ENCODE peak calls at places on chromosomes 11 and 22, in eight cellular contexts. One of them, this sample, is unnamed.

GRCh38 chr11:68962527-68963250 is 18.1 kb downstream of the MRGPRD start:
- DNase-seq in EL: no peak
- DNase-seq in GM03348: no peak
- DNase-seq in T-helper 9 cell: peak; percentile 36
- DNase-seq in amniotic stem cell: no peak
- DNase-seq in effector memory CD8-positive, alpha-beta T cell: peak; percentile 11
- DNase-seq in RWPE1: no peak
- DNase-seq in stimulated activated CD4-positive, alpha-beta T cell treated with anti-CD3 and anti-CD28 coated beads, Interleukin-12 subunit alpha, Interleukin-12 subunit beta, amount 100 ng/mL, for 48 hours: no peak
- DNase-seq in this sample: peak; percentile 37

GRCh38 chr11:126039485-126040271 is 23.0 kb downstream of the CDON start:
- DNase-seq in EL: no peak
- DNase-seq in GM03348: no peak
- DNase-seq in T-helper 9 cell: no peak
- DNase-seq in amniotic stem cell: no peak
- DNase-seq in effector memory CD8-positive, alpha-beta T cell: no peak
- DNase-seq in RWPE1: peak; percentile 14
- DNase-seq in stimulated activated CD4-positive, alpha-beta T cell treated with anti-CD3 and anti-CD28 coated beads, Interleukin-12 subunit alpha, Interleukin-12 subunit beta, amount 100 ng/mL, for 48 hours: no peak
- DNase-seq in this sample: no peak

GRCh38 chr22:42459273-42460040 is 27.3 kb upstream of the NFAM1 start:
- DNase-seq in EL: no peak
- DNase-seq in GM03348: no peak
- DNase-seq in T-helper 9 cell: no peak
- DNase-seq in amniotic stem cell: no peak
- DNase-seq in effector memory CD8-positive, alpha-beta T cell: no peak
- DNase-seq in RWPE1: no peak
- DNase-seq in stimulated activated CD4-positive, alpha-beta T cell treated with anti-CD3 and anti-CD28 coated beads, Interleukin-12 subunit alpha, Interleukin-12 subunit beta, amount 100 ng/mL, for 48 hours: no peak
- DNase-seq in this sample: no peak

GRCh38 chr11:44708523-44709280 is 18.1 kb upstream of the TSPAN18 start:
- DNase-seq in EL: no peak
- DNase-seq in GM03348: no peak
- DNase-seq in T-helper 9 cell: no peak
- DNase-seq in amniotic stem cell: no peak
- DNase-seq in effector memory CD8-positive, alpha-beta T cell: no peak
- DNase-seq in RWPE1: no peak
- DNase-seq in stimulated activated CD4-positive, alpha-beta T cell treated with anti-CD3 and anti-CD28 coated beads, Interleukin-12 subunit alpha, Interleukin-12 subunit beta, amount 100 ng/mL, for 48 hours: no peak
- DNase-seq in this sample: no peak

GRCh38 chr11:69360606-69361005 is 66.7 kb downstream of the MYEOV start:
- DNase-seq in EL: no peak
- DNase-seq in GM03348: no peak
- DNase-seq in T-helper 9 cell: no peak
- DNase-seq in amniotic stem cell: no peak
- DNase-seq in effector memory CD8-positive, alpha-beta T cell: no peak
- DNase-seq in RWPE1: no peak
- DNase-seq in stimulated activated CD4-positive, alpha-beta T cell treated with anti-CD3 and anti-CD28 coated beads, Interleukin-12 subunit alpha, Interleukin-12 subunit beta, amount 100 ng/mL, for 48 hours: no peak
- DNase-seq in this sample: no peak

GRCh38 chr22:29311468-29312217 is 3.9 kb downstream of the RASL10A start:
- DNase-seq in EL: no peak
- DNase-seq in GM03348: peak; percentile 27
- DNase-seq in T-helper 9 cell: no peak
- DNase-seq in amniotic stem cell: no peak
- DNase-seq in effector memory CD8-positive, alpha-beta T cell: no peak
- DNase-seq in RWPE1: no peak
- DNase-seq in stimulated activated CD4-positive, alpha-beta T cell treated with anti-CD3 and anti-CD28 coated beads, Interleukin-12 subunit alpha, Interleukin-12 subunit beta, amount 100 ng/mL, for 48 hours: no peak
- DNase-seq in this sample: no peak

GRCh38 chr22:24474221-24474620 is 20.9 kb upstream of the UPB1 start:
- DNase-seq in EL: peak; percentile 96
- DNase-seq in GM03348: peak; percentile 87
- DNase-seq in T-helper 9 cell: no peak
- DNase-seq in amniotic stem cell: peak; percentile 60
- DNase-seq in effector memory CD8-positive, alpha-beta T cell: no peak
- DNase-seq in RWPE1: peak; percentile 46
- DNase-seq in stimulated activated CD4-positive, alpha-beta T cell treated with anti-CD3 and anti-CD28 coated beads, Interleukin-12 subunit alpha, Interleukin-12 subunit beta, amount 100 ng/mL, for 48 hours: no peak
- DNase-seq in this sample: peak; percentile 49

GRCh38 chr11:115409691-115410220 is 94.5 kb downstream of the CADM1 start:
- DNase-seq in EL: no peak
- DNase-seq in GM03348: no peak
- DNase-seq in T-helper 9 cell: no peak
- DNase-seq in amniotic stem cell: no peak
- DNase-seq in effector memory CD8-positive, alpha-beta T cell: no peak
- DNase-seq in RWPE1: no peak
- DNase-seq in stimulated activated CD4-positive, alpha-beta T cell treated with anti-CD3 and anti-CD28 coated beads, Interleukin-12 subunit alpha, Interleukin-12 subunit beta, amount 100 ng/mL, for 48 hours: no peak
- DNase-seq in this sample: no peak

GRCh38 chr11:111177037-111177988 is 68.2 kb upstream of the POU2AF2 start:
- DNase-seq in EL: no peak
- DNase-seq in GM03348: no peak
- DNase-seq in T-helper 9 cell: no peak
- DNase-seq in amniotic stem cell: no peak
- DNase-seq in effector memory CD8-positive, alpha-beta T cell: no peak
- DNase-seq in RWPE1: no peak
- DNase-seq in stimulated activated CD4-positive, alpha-beta T cell treated with anti-CD3 and anti-CD28 coated beads, Interleukin-12 subunit alpha, Interleukin-12 subunit beta, amount 100 ng/mL, for 48 hours: no peak
- DNase-seq in this sample: no peak

GRCh38 chr22:36162127-36163034 is 1.8 kb upstream of the APOL3 start:
- DNase-seq in EL: no peak
- DNase-seq in GM03348: no peak
- DNase-seq in T-helper 9 cell: peak; percentile 38
- DNase-seq in amniotic stem cell: no peak
- DNase-seq in effector memory CD8-positive, alpha-beta T cell: peak; percentile 57
- DNase-seq in RWPE1: no peak
- DNase-seq in stimulated activated CD4-positive, alpha-beta T cell treated with anti-CD3 and anti-CD28 coated beads, Interleukin-12 subunit alpha, Interleukin-12 subunit beta, amount 100 ng/mL, for 48 hours: no peak
- DNase-seq in this sample: no peak

GRCh38 chr11:129973809-129974208 is 28.8 kb downstream of the PRDM10 start:
- DNase-seq in EL: no peak
- DNase-seq in GM03348: no peak
- DNase-seq in T-helper 9 cell: no peak
- DNase-seq in amniotic stem cell: no peak
- DNase-seq in effector memory CD8-positive, alpha-beta T cell: no peak
- DNase-seq in RWPE1: no peak
- DNase-seq in stimulated activated CD4-positive, alpha-beta T cell treated with anti-CD3 and anti-CD28 coated beads, Interleukin-12 subunit alpha, Interleukin-12 subunit beta, amount 100 ng/mL, for 48 hours: no peak
- DNase-seq in this sample: no peak

GRCh38 chr11:71268706-71269321 is 16.4 kb upstream of the SHANK2 start:
- DNase-seq in EL: no peak
- DNase-seq in GM03348: no peak
- DNase-seq in T-helper 9 cell: no peak
- DNase-seq in amniotic stem cell: no peak
- DNase-seq in effector memory CD8-positive, alpha-beta T cell: no peak
- DNase-seq in RWPE1: no peak
- DNase-seq in stimulated activated CD4-positive, alpha-beta T cell treated with anti-CD3 and anti-CD28 coated beads, Interleukin-12 subunit alpha, Interleukin-12 subunit beta, amount 100 ng/mL, for 48 hours: no peak
- DNase-seq in this sample: no peak

GRCh38 chr22:50192056-50192824 is 6.5 kb downstream of the TRABD start:
- DNase-seq in EL: no peak
- DNase-seq in GM03348: no peak
- DNase-seq in T-helper 9 cell: no peak
- DNase-seq in amniotic stem cell: no peak
- DNase-seq in effector memory CD8-positive, alpha-beta T cell: no peak
- DNase-seq in RWPE1: no peak
- DNase-seq in stimulated activated CD4-positive, alpha-beta T cell treated with anti-CD3 and anti-CD28 coated beads, Interleukin-12 subunit alpha, Interleukin-12 subunit beta, amount 100 ng/mL, for 48 hours: no peak
- DNase-seq in this sample: no peak

GRCh38 chr22:50199251-50199721 is 1.5 kb upstream of the SELENOO start:
- DNase-seq in EL: no peak
- DNase-seq in GM03348: no peak
- DNase-seq in T-helper 9 cell: no peak
- DNase-seq in amniotic stem cell: no peak
- DNase-seq in effector memory CD8-positive, alpha-beta T cell: no peak
- DNase-seq in RWPE1: no peak
- DNase-seq in stimulated activated CD4-positive, alpha-beta T cell treated with anti-CD3 and anti-CD28 coated beads, Interleukin-12 subunit alpha, Interleukin-12 subunit beta, amount 100 ng/mL, for 48 hours: no peak
- DNase-seq in this sample: no peak

GRCh38 chr11:134761361-134761760 is 349.3 kb upstream of the B3GAT1 start:
- DNase-seq in EL: no peak
- DNase-seq in GM03348: no peak
- DNase-seq in T-helper 9 cell: no peak
- DNase-seq in amniotic stem cell: no peak
- DNase-seq in effector memory CD8-positive, alpha-beta T cell: no peak
- DNase-seq in RWPE1: no peak
- DNase-seq in stimulated activated CD4-positive, alpha-beta T cell treated with anti-CD3 and anti-CD28 coated beads, Interleukin-12 subunit alpha, Interleukin-12 subunit beta, amount 100 ng/mL, for 48 hours: no peak
- DNase-seq in this sample: no peak

GRCh38 chr11:57213282-57214086 is 23.6 kb downstream of the APLNR start:
- DNase-seq in EL: no peak
- DNase-seq in GM03348: peak; percentile 42
- DNase-seq in T-helper 9 cell: no peak
- DNase-seq in amniotic stem cell: no peak
- DNase-seq in effector memory CD8-positive, alpha-beta T cell: no peak
- DNase-seq in RWPE1: no peak
- DNase-seq in stimulated activated CD4-positive, alpha-beta T cell treated with anti-CD3 and anti-CD28 coated beads, Interleukin-12 subunit alpha, Interleukin-12 subunit beta, amount 100 ng/mL, for 48 hours: no peak
- DNase-seq in this sample: no peak

GRCh38 chr22:40210814-40211213 is 33.1 kb downstream of the TNRC6B start:
- DNase-seq in EL: no peak
- DNase-seq in GM03348: no peak
- DNase-seq in T-helper 9 cell: no peak
- DNase-seq in amniotic stem cell: no peak
- DNase-seq in effector memory CD8-positive, alpha-beta T cell: no peak
- DNase-seq in RWPE1: no peak
- DNase-seq in stimulated activated CD4-positive, alpha-beta T cell treated with anti-CD3 and anti-CD28 coated beads, Interleukin-12 subunit alpha, Interleukin-12 subunit beta, amount 100 ng/mL, for 48 hours: no peak
- DNase-seq in this sample: no peak

GRCh38 chr11:97614571-97614970 is 1224.8 kb downstream of the JRKL start:
- DNase-seq in EL: no peak
- DNase-seq in GM03348: no peak
- DNase-seq in T-helper 9 cell: no peak
- DNase-seq in amniotic stem cell: peak; percentile 38
- DNase-seq in effector memory CD8-positive, alpha-beta T cell: no peak
- DNase-seq in RWPE1: no peak
- DNase-seq in stimulated activated CD4-positive, alpha-beta T cell treated with anti-CD3 and anti-CD28 coated beads, Interleukin-12 subunit alpha, Interleukin-12 subunit beta, amount 100 ng/mL, for 48 hours: no peak
- DNase-seq in this sample: no peak

GRCh38 chr22:48907591-48907990 is 920.1 kb downstream of the BRD1 start:
- DNase-seq in EL: no peak
- DNase-seq in GM03348: no peak
- DNase-seq in T-helper 9 cell: no peak
- DNase-seq in amniotic stem cell: no peak
- DNase-seq in effector memory CD8-positive, alpha-beta T cell: no peak
- DNase-seq in RWPE1: no peak
- DNase-seq in stimulated activated CD4-positive, alpha-beta T cell treated with anti-CD3 and anti-CD28 coated beads, Interleukin-12 subunit alpha, Interleukin-12 subunit beta, amount 100 ng/mL, for 48 hours: no peak
- DNase-seq in this sample: no peak

GRCh38 chr11:106331163-106331562 is 253.7 kb downstream of the AASDHPPT start:
- DNase-seq in EL: peak; percentile 43
- DNase-seq in GM03348: peak; percentile 26
- DNase-seq in T-helper 9 cell: no peak
- DNase-seq in amniotic stem cell: no peak
- DNase-seq in effector memory CD8-positive, alpha-beta T cell: no peak
- DNase-seq in RWPE1: no peak
- DNase-seq in stimulated activated CD4-positive, alpha-beta T cell treated with anti-CD3 and anti-CD28 coated beads, Interleukin-12 subunit alpha, Interleukin-12 subunit beta, amount 100 ng/mL, for 48 hours: no peak
- DNase-seq in this sample: no peak

GRCh38 chr22:39300198-39300830 is 19.1 kb downstream of the RPL3 start:
- DNase-seq in EL: peak; percentile 43
- DNase-seq in GM03348: no peak
- DNase-seq in T-helper 9 cell: no peak
- DNase-seq in amniotic stem cell: no peak
- DNase-seq in effector memory CD8-positive, alpha-beta T cell: no peak
- DNase-seq in RWPE1: no peak
- DNase-seq in stimulated activated CD4-positive, alpha-beta T cell treated with anti-CD3 and anti-CD28 coated beads, Interleukin-12 subunit alpha, Interleukin-12 subunit beta, amount 100 ng/mL, for 48 hours: no peak
- DNase-seq in this sample: no peak

GRCh38 chr11:16912607-16913006 is 101.6 kb downstream of the PLEKHA7 start:
- DNase-seq in EL: no peak
- DNase-seq in GM03348: no peak
- DNase-seq in T-helper 9 cell: no peak
- DNase-seq in amniotic stem cell: no peak
- DNase-seq in effector memory CD8-positive, alpha-beta T cell: no peak
- DNase-seq in RWPE1: no peak
- DNase-seq in stimulated activated CD4-positive, alpha-beta T cell treated with anti-CD3 and anti-CD28 coated beads, Interleukin-12 subunit alpha, Interleukin-12 subunit beta, amount 100 ng/mL, for 48 hours: no peak
- DNase-seq in this sample: no peak

GRCh38 chr11:46686886-46687810 is 13.3 kb downstream of the ARHGAP1 start:
- DNase-seq in EL: peak; percentile 44
- DNase-seq in GM03348: peak; percentile 71
- DNase-seq in T-helper 9 cell: no peak
- DNase-seq in amniotic stem cell: no peak
- DNase-seq in effector memory CD8-positive, alpha-beta T cell: no peak
- DNase-seq in RWPE1: peak; percentile 84
- DNase-seq in stimulated activated CD4-positive, alpha-beta T cell treated with anti-CD3 and anti-CD28 coated beads, Interleukin-12 subunit alpha, Interleukin-12 subunit beta, amount 100 ng/mL, for 48 hours: no peak
- DNase-seq in this sample: peak; percentile 82

GRCh38 chr11:10680956-10681487 is 12.5 kb downstream of the IRAG1 start:
- DNase-seq in EL: peak; percentile 68
- DNase-seq in GM03348: no peak
- DNase-seq in T-helper 9 cell: no peak
- DNase-seq in amniotic stem cell: no peak
- DNase-seq in effector memory CD8-positive, alpha-beta T cell: no peak
- DNase-seq in RWPE1: no peak
- DNase-seq in stimulated activated CD4-positive, alpha-beta T cell treated with anti-CD3 and anti-CD28 coated beads, Interleukin-12 subunit alpha, Interleukin-12 subunit beta, amount 100 ng/mL, for 48 hours: no peak
- DNase-seq in this sample: no peak

GRCh38 chr11:118785362-118785761 is 5.6 kb downstream of the DDX6 start:
- DNase-seq in EL: peak; percentile 65
- DNase-seq in GM03348: no peak
- DNase-seq in T-helper 9 cell: no peak
- DNase-seq in amniotic stem cell: no peak
- DNase-seq in effector memory CD8-positive, alpha-beta T cell: no peak
- DNase-seq in RWPE1: no peak
- DNase-seq in stimulated activated CD4-positive, alpha-beta T cell treated with anti-CD3 and anti-CD28 coated beads, Interleukin-12 subunit alpha, Interleukin-12 subunit beta, amount 100 ng/mL, for 48 hours: no peak
- DNase-seq in this sample: no peak

GRCh38 chr11:122215244-122215992 is 99.4 kb upstream of the BLID start:
- DNase-seq in EL: peak; percentile 97
- DNase-seq in GM03348: peak; percentile 92
- DNase-seq in T-helper 9 cell: no peak
- DNase-seq in amniotic stem cell: peak; percentile 86
- DNase-seq in effector memory CD8-positive, alpha-beta T cell: no peak
- DNase-seq in RWPE1: peak; percentile 69
- DNase-seq in stimulated activated CD4-positive, alpha-beta T cell treated with anti-CD3 and anti-CD28 coated beads, Interleukin-12 subunit alpha, Interleukin-12 subunit beta, amount 100 ng/mL, for 48 hours: no peak
- DNase-seq in this sample: no peak

GRCh38 chr22:20508815-20509271 is 1.4 kb downstream of the MED15 start:
- DNase-seq in EL: peak; percentile 24
- DNase-seq in GM03348: no peak
- DNase-seq in T-helper 9 cell: no peak
- DNase-seq in amniotic stem cell: no peak
- DNase-seq in effector memory CD8-positive, alpha-beta T cell: no peak
- DNase-seq in RWPE1: no peak
- DNase-seq in stimulated activated CD4-positive, alpha-beta T cell treated with anti-CD3 and anti-CD28 coated beads, Interleukin-12 subunit alpha, Interleukin-12 subunit beta, amount 100 ng/mL, for 48 hours: no peak
- DNase-seq in this sample: no peak

GRCh38 chr11:119727523-119728081 is 1.4 kb downstream of the NECTIN1 start:
- DNase-seq in EL: no peak
- DNase-seq in GM03348: peak; percentile 56
- DNase-seq in T-helper 9 cell: no peak
- DNase-seq in amniotic stem cell: no peak
- DNase-seq in effector memory CD8-positive, alpha-beta T cell: peak; percentile 18
- DNase-seq in RWPE1: no peak
- DNase-seq in stimulated activated CD4-positive, alpha-beta T cell treated with anti-CD3 and anti-CD28 coated beads, Interleukin-12 subunit alpha, Interleukin-12 subunit beta, amount 100 ng/mL, for 48 hours: no peak
- DNase-seq in this sample: no peak

GRCh38 chr22:46140989-46141928 is 9.1 kb upstream of the PPARA start:
- DNase-seq in EL: no peak
- DNase-seq in GM03348: no peak
- DNase-seq in T-helper 9 cell: no peak
- DNase-seq in amniotic stem cell: no peak
- DNase-seq in effector memory CD8-positive, alpha-beta T cell: no peak
- DNase-seq in RWPE1: no peak
- DNase-seq in stimulated activated CD4-positive, alpha-beta T cell treated with anti-CD3 and anti-CD28 coated beads, Interleukin-12 subunit alpha, Interleukin-12 subunit beta, amount 100 ng/mL, for 48 hours: no peak
- DNase-seq in this sample: no peak

GRCh38 chr22:20299736-20300136 is 20.1 kb downstream of the DGCR6L start:
- DNase-seq in EL: no peak
- DNase-seq in GM03348: no peak
- DNase-seq in T-helper 9 cell: no peak
- DNase-seq in amniotic stem cell: no peak
- DNase-seq in effector memory CD8-positive, alpha-beta T cell: no peak
- DNase-seq in RWPE1: no peak
- DNase-seq in stimulated activated CD4-positive, alpha-beta T cell treated with anti-CD3 and anti-CD28 coated beads, Interleukin-12 subunit alpha, Interleukin-12 subunit beta, amount 100 ng/mL, for 48 hours: no peak
- DNase-seq in this sample: no peak

GRCh38 chr11:123797065-123797940 is 8.8 kb downstream of the OR6M1 start:
- DNase-seq in EL: no peak
- DNase-seq in GM03348: no peak
- DNase-seq in T-helper 9 cell: no peak
- DNase-seq in amniotic stem cell: no peak
- DNase-seq in effector memory CD8-positive, alpha-beta T cell: no peak
- DNase-seq in RWPE1: no peak
- DNase-seq in stimulated activated CD4-positive, alpha-beta T cell treated with anti-CD3 and anti-CD28 coated beads, Interleukin-12 subunit alpha, Interleukin-12 subunit beta, amount 100 ng/mL, for 48 hours: no peak
- DNase-seq in this sample: no peak

GRCh38 chr11:47914743-47915142 is 65.6 kb upstream of the PTPRJ start:
- DNase-seq in EL: no peak
- DNase-seq in GM03348: no peak
- DNase-seq in T-helper 9 cell: no peak
- DNase-seq in amniotic stem cell: no peak
- DNase-seq in effector memory CD8-positive, alpha-beta T cell: no peak
- DNase-seq in RWPE1: no peak
- DNase-seq in stimulated activated CD4-positive, alpha-beta T cell treated with anti-CD3 and anti-CD28 coated beads, Interleukin-12 subunit alpha, Interleukin-12 subunit beta, amount 100 ng/mL, for 48 hours: no peak
- DNase-seq in this sample: no peak

GRCh38 chr11:124823512-124824376 is 23.5 kb upstream of the MSANTD2 start:
- DNase-seq in EL: no peak
- DNase-seq in GM03348: no peak
- DNase-seq in T-helper 9 cell: no peak
- DNase-seq in amniotic stem cell: no peak
- DNase-seq in effector memory CD8-positive, alpha-beta T cell: no peak
- DNase-seq in RWPE1: no peak
- DNase-seq in stimulated activated CD4-positive, alpha-beta T cell treated with anti-CD3 and anti-CD28 coated beads, Interleukin-12 subunit alpha, Interleukin-12 subunit beta, amount 100 ng/mL, for 48 hours: no peak
- DNase-seq in this sample: no peak

GRCh38 chr22:19974935-19975706 is 33.5 kb upstream of the TXNRD2 start:
- DNase-seq in EL: no peak
- DNase-seq in GM03348: no peak
- DNase-seq in T-helper 9 cell: no peak
- DNase-seq in amniotic stem cell: no peak
- DNase-seq in effector memory CD8-positive, alpha-beta T cell: no peak
- DNase-seq in RWPE1: peak; percentile 51
- DNase-seq in stimulated activated CD4-positive, alpha-beta T cell treated with anti-CD3 and anti-CD28 coated beads, Interleukin-12 subunit alpha, Interleukin-12 subunit beta, amount 100 ng/mL, for 48 hours: no peak
- DNase-seq in this sample: no peak

This sample was measured in foreskin melanocyte.